ENCODE peak calls at places on chromosomes 16 and 17, in nine cellular contexts. One of them, this sample, is unnamed.
A peak's percentile ranks its signal among the peaks of the same experiment; 100 is the strongest.

GRCh38 chr16:12459401-12459791 is 344.3 kb downstream of the CPPED1 start:
- DNase-seq in GM04503: no peak
- DNase-seq in activated naive CD4-positive, alpha-beta T cell treated with anti-CD3 and anti-CD28 coated beads for 36 hours: no peak
- DNase-seq in GM23338: no peak
- DNase-seq in psoas muscle: peak; percentile 35
- DNase-seq in Calu3: no peak
- DNase-seq in cardiac muscle cell: no peak
- DNase-seq in aorta: peak; percentile 88
- DNase-seq in SHP77 treated with DMSO at 0.1 percent for 48 hours: no peak
- DNase-seq in this sample: peak; percentile 21

GRCh38 chr17:6639651-6640535 is 618 bp downstream of the KIAA0753 start:
- DNase-seq in GM04503: no peak
- DNase-seq in activated naive CD4-positive, alpha-beta T cell treated with anti-CD3 and anti-CD28 coated beads for 36 hours: peak; percentile 38
- DNase-seq in GM23338: peak; percentile 57
- DNase-seq in psoas muscle: peak; percentile 47
- DNase-seq in Calu3: peak; percentile 23
- DNase-seq in cardiac muscle cell: peak; percentile 66
- DNase-seq in aorta: peak; percentile 63
- DNase-seq in SHP77 treated with DMSO at 0.1 percent for 48 hours: no peak
- DNase-seq in this sample: no peak

GRCh38 chr17:67639997-67640396 is 77.7 kb upstream of the NOL11 start:
- DNase-seq in GM04503: no peak
- DNase-seq in activated naive CD4-positive, alpha-beta T cell treated with anti-CD3 and anti-CD28 coated beads for 36 hours: no peak
- DNase-seq in GM23338: no peak
- DNase-seq in psoas muscle: no peak
- DNase-seq in Calu3: no peak
- DNase-seq in cardiac muscle cell: no peak
- DNase-seq in aorta: no peak
- DNase-seq in SHP77 treated with DMSO at 0.1 percent for 48 hours: no peak
- DNase-seq in this sample: no peak

GRCh38 chr17:72618018-72618509 is 474.4 kb downstream of the SLC39A11 start:
- DNase-seq in GM04503: no peak
- DNase-seq in activated naive CD4-positive, alpha-beta T cell treated with anti-CD3 and anti-CD28 coated beads for 36 hours: peak; percentile 27
- DNase-seq in GM23338: no peak
- DNase-seq in psoas muscle: no peak
- DNase-seq in Calu3: peak; percentile 94
- DNase-seq in cardiac muscle cell: peak; percentile 10
- DNase-seq in aorta: no peak
- DNase-seq in SHP77 treated with DMSO at 0.1 percent for 48 hours: no peak
- DNase-seq in this sample: no peak

GRCh38 chr16:69413045-69413664 is 11.3 kb upstream of the CYB5B start:
- DNase-seq in GM04503: no peak
- DNase-seq in activated naive CD4-positive, alpha-beta T cell treated with anti-CD3 and anti-CD28 coated beads for 36 hours: no peak
- DNase-seq in GM23338: no peak
- DNase-seq in psoas muscle: no peak
- DNase-seq in Calu3: no peak
- DNase-seq in cardiac muscle cell: no peak
- DNase-seq in aorta: no peak
- DNase-seq in SHP77 treated with DMSO at 0.1 percent for 48 hours: no peak
- DNase-seq in this sample: no peak

GRCh38 chr16:24776486-24777220 is 47.2 kb downstream of the TNRC6A start:
- DNase-seq in GM04503: peak; percentile 21
- DNase-seq in activated naive CD4-positive, alpha-beta T cell treated with anti-CD3 and anti-CD28 coated beads for 36 hours: no peak
- DNase-seq in GM23338: no peak
- DNase-seq in psoas muscle: peak; percentile 30
- DNase-seq in Calu3: no peak
- DNase-seq in cardiac muscle cell: no peak
- DNase-seq in aorta: peak; percentile 55
- DNase-seq in SHP77 treated with DMSO at 0.1 percent for 48 hours: no peak
- DNase-seq in this sample: no peak

GRCh38 chr17:35540589-35541404 is 3.3 kb upstream of the SLFN12L start:
- DNase-seq in GM04503: no peak
- DNase-seq in activated naive CD4-positive, alpha-beta T cell treated with anti-CD3 and anti-CD28 coated beads for 36 hours: peak; percentile 57
- DNase-seq in GM23338: no peak
- DNase-seq in psoas muscle: peak; percentile 25
- DNase-seq in Calu3: no peak
- DNase-seq in cardiac muscle cell: no peak
- DNase-seq in aorta: peak; percentile 82
- DNase-seq in SHP77 treated with DMSO at 0.1 percent for 48 hours: no peak
- DNase-seq in this sample: peak; percentile 32

GRCh38 chr17:79706931-79707382 is 23.8 kb upstream of the ENPP7 start:
- DNase-seq in GM04503: no peak
- DNase-seq in activated naive CD4-positive, alpha-beta T cell treated with anti-CD3 and anti-CD28 coated beads for 36 hours: no peak
- DNase-seq in GM23338: no peak
- DNase-seq in psoas muscle: no peak
- DNase-seq in Calu3: no peak
- DNase-seq in cardiac muscle cell: no peak
- DNase-seq in aorta: no peak
- DNase-seq in SHP77 treated with DMSO at 0.1 percent for 48 hours: no peak
- DNase-seq in this sample: no peak

GRCh38 chr16:78004501-78004900 is 17.8 kb upstream of the CLEC3A start:
- DNase-seq in GM04503: no peak
- DNase-seq in activated naive CD4-positive, alpha-beta T cell treated with anti-CD3 and anti-CD28 coated beads for 36 hours: no peak
- DNase-seq in GM23338: no peak
- DNase-seq in psoas muscle: no peak
- DNase-seq in Calu3: no peak
- DNase-seq in cardiac muscle cell: no peak
- DNase-seq in aorta: no peak
- DNase-seq in SHP77 treated with DMSO at 0.1 percent for 48 hours: no peak
- DNase-seq in this sample: no peak

This sample was measured in naive B cell.